ENCODE peak calls at places on chromosomes 6 and 20, in nine cellular contexts. Q is PC-3, L is spleen, G is HCT116, K is heart left ventricle, U is transverse colon, Z is GM23338, S is neuronal stem cell, J is thyroid gland. V is an unnamed sample. For H3K4me1, the result is how much of the 10 kb centered on the place peaks cover.

GRCh38 chr6:33427585-33428218 is 7.8 kb downstream of the SYNGAP1 start:
- DNase-seq in Q (peak), L (peak), G (no peak), K (peak), U (peak), Z (peak), S (no peak), J (peak), V (peak)

GRCh38 chr6:63643862-63644261 is 8.3 kb downstream of the PHF3 start:
- DNase-seq in Q (no peak), L (no peak), G (no peak), K (no peak), U (no peak), Z (peak), S (no peak), J (no peak), V (no peak)

GRCh38 chr6:134604014-134604676 is 286.2 kb upstream of the SGK1 start:
- DNase-seq in Q (no peak), L (no peak), G (no peak), K (no peak), U (no peak), Z (no peak), S (no peak), J (no peak), V (no peak)

GRCh38 chr6:27662770-27663169 is 189.9 kb upstream of the ZNF184 start:
- DNase-seq in Q (no peak), L (no peak), G (no peak), K (no peak), U (no peak), Z (no peak), S (no peak), J (no peak), V (no peak)

GRCh38 chr6:134750669-134751068 is 199.2 kb downstream of the ALDH8A1 start:
- DNase-seq in Q (no peak), L (no peak), G (no peak), K (no peak), U (no peak), Z (no peak), S (no peak), J (no peak), V (no peak)

GRCh38 chr20:8860011-8860495 is 208.8 kb upstream of the PLCB4 start:
- DNase-seq in Q (peak), L (no peak), G (no peak), K (no peak), U (no peak), Z (no peak), S (no peak), J (no peak), V (no peak)

GRCh38 chr6:30712441-30712840 is 4.6 kb downstream of the MDC1 start:
- DNase-seq in Q (no peak), L (peak), G (no peak), K (no peak), U (no peak), Z (no peak), S (no peak), J (no peak), V (no peak)

GRCh38 chr20:49395183-49395582 is 87.3 kb downstream of the KCNB1 start:
- DNase-seq in Q (no peak), L (no peak), G (no peak), K (no peak), U (peak), Z (no peak), S (no peak), J (peak), V (peak)

GRCh38 chr6:6816716-6817115 is 228.2 kb downstream of the LY86 start:
- DNase-seq in Q (no peak), L (no peak), G (no peak), K (no peak), U (no peak), Z (no peak), S (no peak), J (no peak), V (no peak)

GRCh38 chr6:167730441-167730840 is 96.3 kb upstream of the AFDN start:
- DNase-seq in Q (no peak), L (peak), G (no peak), K (no peak), U (no peak), Z (no peak), S (no peak), J (no peak), V (no peak)

DNA sequence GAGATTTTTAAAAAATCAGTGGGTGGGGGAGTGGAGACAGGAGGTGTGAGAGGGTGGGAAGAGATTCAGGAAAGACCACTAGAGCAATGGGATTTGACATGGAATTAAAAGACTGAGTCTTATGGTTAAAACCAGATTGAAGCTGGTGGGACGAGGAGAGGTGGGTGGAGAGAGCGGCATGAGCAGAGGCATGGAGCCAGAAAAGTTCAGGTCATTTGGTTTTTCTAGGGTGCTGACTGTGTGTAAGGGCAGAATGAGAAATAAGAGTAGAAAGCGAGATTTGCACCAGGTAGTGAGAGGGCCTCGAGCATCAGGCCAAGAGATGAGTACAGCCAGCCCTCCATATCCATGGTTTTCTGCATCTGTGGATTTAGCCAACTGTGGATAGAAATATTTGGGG is 121.3 kb downstream of the TCP11 start:
- DNase-seq in Q (no peak), L (no peak), G (no peak), K (no peak), U (no peak), Z (no peak), S (no peak), J (peak), V (no peak)
- H3K4me1 ChIP-seq in Q (under half), L (under half), G (under half), K (under half), U (under half), Z (under half), S (under half), J (half or more), V (half or more)

GRCh38 chr6:144145546-144145945 is 4.8 kb upstream of the STX11 start:
- DNase-seq in Q (no peak), L (no peak), G (no peak), K (no peak), U (no peak), Z (no peak), S (no peak), J (no peak), V (no peak)

GRCh38 chr6:144143878-144144277 is 6.4 kb upstream of the STX11 start:
- DNase-seq in Q (no peak), L (no peak), G (no peak), K (no peak), U (no peak), Z (no peak), S (no peak), J (no peak), V (no peak)

GRCh38 chr6:144141470-144141869 is 8.8 kb upstream of the STX11 start:
- DNase-seq in Q (no peak), L (no peak), G (no peak), K (no peak), U (no peak), Z (no peak), S (no peak), J (no peak), V (no peak)

GRCh38 chr6:144148891-144149290 is 1.4 kb upstream of the STX11 start:
- DNase-seq in Q (peak), L (no peak), G (no peak), K (no peak), U (no peak), Z (no peak), S (no peak), J (no peak), V (no peak)

GRCh38 chr6:144144996-144145395 is 5.3 kb upstream of the STX11 start:
- DNase-seq in Q (peak), L (no peak), G (no peak), K (no peak), U (no peak), Z (no peak), S (no peak), J (no peak), V (no peak)
- H3K4me1 ChIP-seq in Q (under half), L (under half), G (under half), K (under half), U (under half), Z (under half), S (under half), J (under half), V (under half)

DNA sequence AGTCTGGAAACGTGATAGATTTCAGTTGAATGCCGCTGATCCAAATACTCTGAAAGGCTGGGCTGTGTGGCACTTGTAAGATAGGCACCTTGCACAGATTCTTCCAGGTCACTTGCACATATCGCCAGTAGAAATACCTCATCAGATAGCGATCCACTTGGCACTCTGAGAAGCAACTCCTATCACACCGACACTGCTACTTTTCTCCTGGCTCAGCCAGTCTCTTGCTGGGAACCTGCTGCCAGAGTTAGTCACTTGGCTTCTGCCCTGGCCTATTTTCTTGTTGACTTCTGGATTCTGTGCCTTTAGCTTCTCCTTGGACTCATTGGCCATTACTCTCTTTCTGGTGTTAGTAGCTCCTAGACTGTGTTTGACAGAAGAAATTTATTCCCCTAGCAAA is 66.6 kb downstream of the UTRN start:
- DNase-seq in Q (no peak), L (no peak), G (no peak), K (no peak), U (no peak), Z (no peak), S (no peak), J (no peak), V (no peak)
- H3K4me1 ChIP-seq in Q (under half), L (half or more), G (under half), K (under half), U (under half), Z (under half), S (under half), J (half or more), V (under half)

GRCh38 chr6:101322921-101323320 is 70.6 kb upstream of the GRIK2 start:
- DNase-seq in Q (no peak), L (no peak), G (no peak), K (no peak), U (no peak), Z (no peak), S (no peak), J (no peak), V (no peak)
- H3K4me1 ChIP-seq in Q (under half), L (under half), G (under half), K (under half), U (under half), Z (under half), S (under half), J (under half), V (under half)

DNA sequence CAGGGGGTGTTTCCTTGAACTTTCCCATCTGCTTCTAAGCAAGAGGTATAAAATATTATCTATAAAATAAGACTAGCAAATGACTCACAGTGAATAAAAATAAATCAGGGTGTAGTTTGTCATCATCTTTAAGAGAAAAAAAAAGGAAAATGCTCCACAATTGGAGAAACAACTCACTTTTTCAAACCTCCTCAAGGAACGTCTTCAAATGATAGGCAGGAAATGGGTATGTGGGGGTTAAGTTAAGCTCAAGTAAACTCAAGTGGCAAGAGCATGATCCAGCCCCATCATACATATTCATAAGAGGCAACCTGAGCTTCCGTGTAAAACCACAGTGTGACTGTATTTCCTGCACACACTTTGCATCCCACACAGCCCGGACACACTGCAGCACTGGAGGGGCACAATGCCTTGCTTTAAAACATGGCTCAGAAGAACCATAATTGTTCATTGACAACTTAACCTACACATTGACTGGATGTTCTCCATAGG is 58.5 kb upstream of the CEP85L start:
- DNase-seq in Q (peak), L (peak), G (no peak), K (no peak), U (peak), Z (peak), S (no peak), J (peak), V (no peak)
- H3K4me1 ChIP-seq in Q (under half), L (under half), G (under half), K (under half), U (under half), Z (under half), S (under half), J (under half), V (under half)

DNA sequence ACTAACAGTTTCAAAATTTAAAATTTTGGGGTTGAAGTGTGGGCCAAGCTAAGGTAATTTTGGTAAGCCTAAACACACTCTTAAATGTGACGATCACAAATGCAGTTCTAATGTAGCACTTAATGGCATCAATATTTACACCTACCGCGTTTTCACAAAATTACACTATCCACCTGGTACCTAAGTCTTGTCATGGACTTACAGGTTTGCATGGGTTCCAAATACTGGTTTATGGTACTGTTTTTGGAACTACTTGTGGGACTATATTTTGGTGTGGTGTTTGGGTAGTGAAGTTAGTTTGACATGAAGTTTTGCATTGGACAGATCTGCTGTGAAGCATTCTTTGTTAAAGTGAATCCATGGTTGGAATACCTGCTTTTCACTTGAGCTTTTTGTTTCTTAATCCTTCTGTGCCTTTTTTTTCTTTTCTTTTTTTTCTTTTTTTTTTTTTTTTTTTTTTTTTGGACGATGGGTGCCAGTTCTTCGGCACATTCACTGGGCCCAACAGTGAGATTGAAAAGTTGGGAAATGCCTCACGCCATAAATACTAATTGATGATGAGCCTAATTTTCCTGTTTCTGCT is 6.5 kb downstream of the SRSF3 start:
- DNase-seq in Q (no peak), L (no peak), G (no peak), K (no peak), U (no peak), Z (no peak), S (no peak), J (no peak), V (no peak)
- H3K4me1 ChIP-seq in Q (under half), L (half or more), G (under half), K (half or more), U (half or more), Z (under half), S (under half), J (half or more), V (under half)

GRCh38 chr6:113668712-113669408 is 188.3 kb upstream of the MARCKS start:
- DNase-seq in Q (peak), L (no peak), G (no peak), K (no peak), U (no peak), Z (no peak), S (no peak), J (no peak), V (no peak)
- H3K4me1 ChIP-seq in Q (under half), L (under half), G (under half), K (under half), U (under half), Z (under half), S (under half), J (under half), V (under half)

GRCh38 chr6:53524455-53524815 is 20.5 kb downstream of the GCLC start:
- DNase-seq in Q (peak), L (no peak), G (no peak), K (no peak), U (no peak), Z (peak), S (no peak), J (no peak), V (no peak)
- H3K4me1 ChIP-seq in Q (under half), L (under half), G (under half), K (under half), U (under half), Z (half or more), S (under half), J (under half), V (under half)

GRCh38 chr20:17947474-17947815 is 21.1 kb downstream of the SNX5 start:
- DNase-seq in Q (no peak), L (no peak), G (no peak), K (no peak), U (no peak), Z (no peak), S (no peak), J (no peak), V (no peak)
- H3K4me1 ChIP-seq in Q (under half), L (under half), G (under half), K (under half), U (under half), Z (under half), S (under half), J (under half), V (under half)